ENCODE peak calls at places on chromosomes 3 and 15, in nine cellular contexts. L is cardiac muscle cell, J is OCI-LY7, Q is brain microvascular endothelial cell, F is tibial artery, P is aorta, O is astrocyte of the spinal cord, N is endodermal cell, T is pancreas. R is an unnamed sample.

GRCh38 chr15:75347222-75348033 is 589 bp downstream of the NEIL1 start:
- DNase-seq in L (peak), J (peak), Q (no peak), F (no peak), P (peak), O (no peak), N (peak), T (peak), R (peak)

GRCh38 chr15:56393277-56393676 is 28.1 kb downstream of the TEX9 start:
- DNase-seq in L (no peak), J (no peak), Q (no peak), F (no peak), P (no peak), O (no peak), N (no peak), T (no peak), R (no peak)

GRCh38 chr3:23728651-23729117 is 77.1 kb upstream of the UBE2E1 start:
- DNase-seq in L (no peak), J (no peak), Q (no peak), F (no peak), P (no peak), O (no peak), N (peak), T (no peak), R (no peak)

GRCh38 chr3:138946554-138947302 is at the start of the genes FOXL2 and FOXL2NB:
- DNase-seq in L (peak), J (no peak), Q (no peak), F (no peak), P (peak), O (peak), N (peak), T (no peak), R (no peak)

GRCh38 chr3:87082806-87083440 is 92.0 kb upstream of the VGLL3 start:
- DNase-seq in L (peak), J (peak), Q (peak), F (no peak), P (no peak), O (peak), N (peak), T (no peak), R (peak)

GRCh38 chr3:104297617-104298016 is 1069.1 kb upstream of the ALCAM start:
- DNase-seq in L (no peak), J (no peak), Q (no peak), F (no peak), P (no peak), O (no peak), N (no peak), T (no peak), R (no peak)

GRCh38 chr3:154955907-154956533 is 124.1 kb upstream of the MME start:
- DNase-seq in L (no peak), J (no peak), Q (no peak), F (no peak), P (no peak), O (no peak), N (no peak), T (no peak), R (no peak)

GRCh38 chr15:74907277-74907870 is 723 bp upstream of the FAM219B start:
- DNase-seq in L (peak), J (no peak), Q (no peak), F (no peak), P (no peak), O (no peak), N (no peak), T (no peak), R (no peak)

GRCh38 chr3:42262525-42262924 is 3.5 kb downstream of the CCK start:
- DNase-seq in L (no peak), J (no peak), Q (no peak), F (no peak), P (no peak), O (peak), N (no peak), T (no peak), R (no peak)

GRCh38 chr15:33292718-33293307 is 18.0 kb upstream of the RYR3 start:
- DNase-seq in L (peak), J (peak), Q (peak), F (peak), P (no peak), O (peak), N (peak), T (peak), R (peak)

DNA sequence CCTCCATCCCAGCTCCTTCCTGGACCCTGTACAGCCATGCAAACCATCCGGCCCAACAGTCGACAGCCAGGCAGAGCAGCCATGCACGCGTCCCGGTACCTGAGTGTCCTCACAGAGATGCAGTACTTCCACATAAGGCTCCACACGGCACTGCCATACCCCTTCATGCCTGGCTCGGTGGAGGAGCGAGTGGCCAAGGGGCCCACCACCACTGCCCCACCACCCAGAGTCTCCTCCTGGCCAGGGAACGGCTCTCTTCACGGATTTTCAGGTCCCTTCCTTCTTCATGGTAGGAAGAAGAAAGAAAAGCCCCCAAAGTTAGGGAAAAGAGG is 51.3 kb downstream of the IQSEC1 start:
- DNase-seq in L (no peak), J (peak), Q (no peak), F (no peak), P (no peak), O (no peak), N (no peak), T (no peak), R (no peak)
- H3K4me3 ChIP-seq in L (no peak), J (peak), Q (no peak), F (peak), P (no peak), O (peak), N (no peak), T (no peak), R (no peak)

GRCh38 chr3:133893683-133894333 is 1.9 kb downstream of the RAB6B start:
- DNase-seq in L (no peak), J (no peak), Q (no peak), F (no peak), P (no peak), O (no peak), N (no peak), T (no peak), R (no peak)
- H3K4me3 ChIP-seq in L (no peak), J (no peak), Q (no peak), F (no peak), P (no peak), O (no peak), N (peak), T (no peak), R (no peak)

GRCh38 chr3:3615533-3615932 is 183.7 kb upstream of the LRRN1 start:
- DNase-seq in L (no peak), J (no peak), Q (no peak), F (no peak), P (no peak), O (no peak), N (no peak), T (peak), R (no peak)
- H3K4me3 ChIP-seq in L (no peak), J (no peak), Q (no peak), F (no peak), P (no peak), O (no peak), N (no peak), T (no peak), R (no peak)

GRCh38 chr3:36895488-36896409 is 49.1 kb downstream of the TRANK1 start:
- DNase-seq in L (no peak), J (no peak), Q (no peak), F (no peak), P (no peak), O (no peak), N (no peak), T (no peak), R (peak)
- H3K4me3 ChIP-seq in L (no peak), J (peak), Q (no peak), F (no peak), P (no peak), O (no peak), N (no peak), T (no peak), R (no peak)

GRCh38 chr15:65336369-65336766 is 31.9 kb downstream of the RNU5B-1 start:
- DNase-seq in L (no peak), J (no peak), Q (no peak), F (no peak), P (peak), O (no peak), N (peak), T (no peak), R (no peak)
- H3K4me3 ChIP-seq in L (no peak), J (no peak), Q (no peak), F (no peak), P (no peak), O (no peak), N (no peak), T (no peak), R (no peak)

GRCh38 chr3:57889807-57890206 is 118.4 kb upstream of the FLNB start:
- DNase-seq in L (peak), J (no peak), Q (no peak), F (no peak), P (no peak), O (no peak), N (no peak), T (no peak), R (no peak)
- H3K4me3 ChIP-seq in L (no peak), J (no peak), Q (no peak), F (peak), P (peak), O (no peak), N (no peak), T (no peak), R (no peak)